ENCODE peak calls at places on chromosomes 6 and 20, in six cellular contexts. R is AG10803, E is right atrium auricular region, D is progenitor cell of endocrine pancreas, C is HFF-Myc, F is type B pancreatic cell. G is an unnamed sample.

GRCh38 chr20:48791666-48792071 is 36.1 kb downstream of the PREX1 start:
- DNase-seq in R (peak), E (no peak), D (no peak), C (no peak), F (no peak), G (peak)

GRCh38 chr6:135902756-135903331 is 51.3 kb downstream of the PDE7B start:
- DNase-seq in R (peak), E (no peak), D (no peak), C (no peak), F (no peak), G (no peak)

GRCh38 chr6:38209291-38209865 is 389.9 kb downstream of the ZFAND3 start:
- DNase-seq in R (no peak), E (no peak), D (no peak), C (no peak), F (no peak), G (no peak)

GRCh38 chr6:135820340-135820739 is 31.2 kb upstream of the PDE7B start:
- DNase-seq in R (no peak), E (no peak), D (no peak), C (no peak), F (no peak), G (no peak)

GRCh38 chr6:169363590-169363989 is 109.9 kb upstream of the THBS2 start:
- DNase-seq in R (peak), E (no peak), D (no peak), C (no peak), F (no peak), G (no peak)

GRCh38 chr6:161435426-161436065 is 161.7 kb upstream of the AGPAT4 start:
- DNase-seq in R (peak), E (no peak), D (no peak), C (no peak), F (no peak), G (no peak)

GRCh38 chr20:64080013-64080812 is at the start of gene OPRL1:
- DNase-seq in R (no peak), E (peak), D (no peak), C (no peak), F (no peak), G (no peak)

GRCh38 chr6:108677357-108677756 is 116.6 kb downstream of the FOXO3 start:
- DNase-seq in R (no peak), E (no peak), D (no peak), C (no peak), F (no peak), G (no peak)

GRCh38 chr20:14860410-14860814 is 523.0 kb upstream of the FLRT3 start:
- DNase-seq in R (no peak), E (no peak), D (no peak), C (no peak), F (no peak), G (no peak)

GRCh38 chr20:10449270-10449669 is 14.2 kb downstream of the SLX4IP start:
- DNase-seq in R (no peak), E (no peak), D (no peak), C (no peak), F (no peak), G (no peak)

GRCh38 chr6:160790028-160790792 is 88.2 kb downstream of the PLG start:
- DNase-seq in R (peak), E (no peak), D (no peak), C (no peak), F (no peak), G (no peak)

GRCh38 chr6:107786709-107787588 is 37.2 kb downstream of the SCML4 start:
- DNase-seq in R (no peak), E (no peak), D (no peak), C (no peak), F (no peak), G (no peak)

GRCh38 chr6:75210885-75211739 is 5.3 kb upstream of the COL12A1 start:
- DNase-seq in R (peak), E (no peak), D (no peak), C (no peak), F (no peak), G (no peak)

GRCh38 chr6:163338671-163339405 is 75.7 kb upstream of the QKI start:
- DNase-seq in R (peak), E (no peak), D (no peak), C (no peak), F (no peak), G (no peak)

GRCh38 chr6:37083243-37084138 is 78.0 kb downstream of the FGD2 start:
- DNase-seq in R (peak), E (peak), D (no peak), C (no peak), F (no peak), G (peak)

GRCh38 chr6:3843379-3844096 is 5.6 kb upstream of the FAM50B start:
- DNase-seq in R (peak), E (no peak), D (no peak), C (no peak), F (no peak), G (no peak)

GRCh38 chr6:16472349-16473069 is 234.1 kb downstream of the GMPR start:
- DNase-seq in R (peak), E (no peak), D (no peak), C (no peak), F (no peak), G (peak)

GRCh38 chr6:170369439-170369838 is 62.9 kb downstream of the FAM120B start:
- DNase-seq in R (no peak), E (no peak), D (no peak), C (no peak), F (no peak), G (no peak)

GRCh38 chr20:7696311-7696710 is 243.9 kb downstream of the HAO1 start:
- DNase-seq in R (no peak), E (no peak), D (no peak), C (no peak), F (no peak), G (no peak)

GRCh38 chr20:43513298-43514061 is 6.0 kb downstream of the L3MBTL1 start:
- DNase-seq in R (no peak), E (no peak), D (no peak), C (no peak), F (no peak), G (no peak)

GRCh38 chr20:47222728-47223127 is 133.8 kb downstream of the ZMYND8 start:
- DNase-seq in R (no peak), E (no peak), D (no peak), C (no peak), F (no peak), G (no peak)

GRCh38 chr6:33211666-33212422 is 3.5 kb downstream of the RING1 start:
- DNase-seq in R (no peak), E (no peak), D (no peak), C (no peak), F (no peak), G (no peak)

GRCh38 chr20:45959956-45960630 is 11.9 kb downstream of the ZNF335 start:
- DNase-seq in R (no peak), E (no peak), D (no peak), C (no peak), F (no peak), G (no peak)

GRCh38 chr20:34089655-34090324 is 22.3 kb downstream of the EIF2S2 start:
- DNase-seq in R (no peak), E (no peak), D (no peak), C (no peak), F (no peak), G (no peak)

GRCh38 chr6:54910326-54910952 is 63.9 kb downstream of the FAM83B start:
- DNase-seq in R (no peak), E (no peak), D (no peak), C (no peak), F (no peak), G (no peak)

GRCh38 chr6:169277619-169278018 is 24.0 kb upstream of the THBS2 start:
- DNase-seq in R (no peak), E (no peak), D (no peak), C (no peak), F (no peak), G (no peak)

GRCh38 chr20:9059931-9060330 is 9.0 kb upstream of the PLCB4 start:
- DNase-seq in R (peak), E (no peak), D (no peak), C (no peak), F (no peak), G (no peak)

GRCh38 chr20:8244637-8245036 is 112.6 kb downstream of the PLCB1 start:
- DNase-seq in R (peak), E (no peak), D (no peak), C (no peak), F (no peak), G (no peak)

GRCh38 chr6:146905313-146905712 is 298.9 kb upstream of the STXBP5 start:
- DNase-seq in R (peak), E (no peak), D (no peak), C (no peak), F (no peak), G (peak)

GRCh38 chr6:2558098-2558770 is 192.5 kb downstream of the MYLK4 start:
- DNase-seq in R (no peak), E (no peak), D (no peak), C (no peak), F (no peak), G (no peak)

GRCh38 chr6:111779031-111779430 is 94.2 kb downstream of the FYN start:
- DNase-seq in R (no peak), E (no peak), D (no peak), C (no peak), F (no peak), G (no peak)

GRCh38 chr6:111775145-111775936 is 97.9 kb downstream of the FYN start:
- DNase-seq in R (peak), E (no peak), D (no peak), C (no peak), F (no peak), G (no peak)

GRCh38 chr6:111776236-111777189 is 96.7 kb downstream of the FYN start:
- DNase-seq in R (no peak), E (no peak), D (no peak), C (no peak), F (no peak), G (no peak)

GRCh38 chr6:111779660-111780059 is 93.6 kb downstream of the FYN start:
- DNase-seq in R (no peak), E (no peak), D (no peak), C (no peak), F (no peak), G (no peak)

DNA sequence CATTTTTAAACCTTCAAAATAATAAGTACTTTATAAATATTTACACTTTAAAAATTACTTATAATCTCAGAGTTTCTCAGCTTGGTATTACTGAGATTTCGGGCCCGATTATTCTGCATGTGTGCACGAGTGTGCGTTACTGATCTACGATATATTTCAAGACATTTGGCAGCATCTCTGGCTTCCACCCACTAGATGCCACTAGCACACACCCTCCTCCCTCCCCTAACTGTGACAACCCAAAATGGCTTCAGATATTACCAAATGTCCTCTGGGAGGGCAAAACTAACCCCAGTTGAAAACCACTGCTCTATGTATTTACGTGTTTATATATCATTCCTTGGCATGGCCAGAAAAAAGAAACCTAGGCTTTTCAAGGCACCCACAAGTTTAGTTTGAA is 95.9 kb downstream of the FYN start:
- DNase-seq in R (no peak), E (no peak), D (no peak), C (no peak), F (no peak), G (no peak)
- TF ChIP-seq CTCF in R (peak), E (no peak), D (peak), C (no peak), F (no peak), G (no peak)

GRCh38 chr20:11651647-11652046 is 266.0 kb upstream of the BTBD3 start:
- DNase-seq in R (no peak), E (no peak), D (no peak), C (no peak), F (no peak), G (no peak)

GRCh38 chr20:11651138-11651537 is 266.6 kb upstream of the BTBD3 start:
- DNase-seq in R (no peak), E (no peak), D (no peak), C (no peak), F (no peak), G (no peak)

GRCh38 chr20:11652128-11652527 is 265.6 kb upstream of the BTBD3 start:
- DNase-seq in R (no peak), E (no peak), D (no peak), C (no peak), F (no peak), G (no peak)

GRCh38 chr20:11646359-11646758 is 271.3 kb upstream of the BTBD3 start:
- DNase-seq in R (no peak), E (no peak), D (no peak), C (no peak), F (no peak), G (no peak)
- TF ChIP-seq CTCF in R (no peak), E (no peak), D (no peak), C (no peak), F (no peak), G (no peak)

DNA sequence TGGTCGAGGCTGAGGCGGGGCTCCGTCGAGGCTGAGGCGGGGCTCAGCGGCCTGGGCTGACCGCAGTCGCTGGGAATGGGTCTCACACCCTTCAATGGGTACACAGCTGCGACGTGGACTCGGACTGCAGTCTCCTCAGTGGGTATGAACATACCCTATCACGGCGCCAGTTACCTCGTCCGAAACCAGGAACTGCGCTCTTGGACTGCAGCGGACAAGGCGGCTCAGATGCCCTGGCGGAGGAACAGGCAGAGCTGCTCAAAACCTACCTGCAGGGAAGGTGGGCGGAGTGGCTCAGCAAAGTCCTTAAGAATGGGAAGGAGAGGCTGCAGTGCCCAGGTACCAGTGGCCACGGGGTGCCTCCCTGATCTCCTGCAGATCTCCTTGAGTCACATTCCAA is 14.2 kb downstream of the HLA-A start:
- DNase-seq in R (no peak), E (no peak), D (no peak), C (no peak), F (no peak), G (no peak)
- TF ChIP-seq CTCF in R (no peak), E (no peak), D (no peak), C (no peak), F (no peak), G (no peak)

DNA sequence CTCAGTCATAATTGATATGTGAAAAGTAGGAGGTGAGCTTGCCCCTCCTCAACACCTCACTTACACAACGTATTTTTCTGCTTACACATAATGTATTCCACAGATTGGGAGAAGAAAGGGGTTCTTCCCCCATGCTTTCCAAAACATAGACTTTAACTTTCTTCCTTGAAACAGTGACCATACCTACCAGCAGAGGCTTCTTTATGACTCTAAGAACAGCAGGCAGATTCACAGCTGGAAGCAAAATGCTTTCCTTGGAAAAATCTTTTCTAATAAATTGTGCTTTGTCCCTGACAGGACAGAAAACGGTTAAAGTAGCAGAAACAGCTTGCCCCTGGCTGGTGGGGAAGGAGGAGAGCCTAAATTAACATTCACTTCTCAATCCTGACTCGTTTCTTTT is 629.1 kb upstream of the IMPG1 start:
- DNase-seq in R (no peak), E (no peak), D (no peak), C (no peak), F (no peak), G (no peak)
- TF ChIP-seq CTCF in R (peak), E (no peak), D (no peak), C (no peak), F (peak), G (no peak)

GRCh38 chr6:140105857-140106256 is 731.4 kb upstream of the CITED2 start:
- DNase-seq in R (no peak), E (no peak), D (no peak), C (no peak), F (no peak), G (no peak)
- TF ChIP-seq CTCF in R (no peak), E (no peak), D (peak), C (peak), F (peak), G (no peak)

G was measured in AG09319.